ENCODE peak calls at places on chromosomes 16 and 17, in five cellular contexts. X, A, C, Y and V are unnamed samples.

GRCh38 chr17:17495448-17496188 is 577 bp downstream of the RASD1 start:
- DNase-seq in X (no peak), A (peak), C (no peak), Y (peak), V (peak)

GRCh38 chr17:79041723-79042420 is 17.9 kb downstream of the C1QTNF1 start:
- DNase-seq in X (no peak), A (no peak), C (no peak), Y (no peak), V (peak)

GRCh38 chr17:38693700-38694329 is 11.3 kb upstream of the MLLT6 start:
- DNase-seq in X (peak), A (no peak), C (peak), Y (no peak), V (peak)

GRCh38 chr17:8122391-8122922 is 1.4 kb downstream of the HES7 start:
- DNase-seq in X (peak), A (peak), C (peak), Y (no peak), V (peak)

GRCh38 chr17:44707755-44708400 is 587 bp upstream of the DBF4B start:
- DNase-seq in X (no peak), A (no peak), C (no peak), Y (no peak), V (no peak)

GRCh38 chr17:951388-952132 is 28.0 kb downstream of the NXN start:
- DNase-seq in X (peak), A (peak), C (peak), Y (peak), V (peak)

GRCh38 chr17:81200695-81201580 is 21.8 kb downstream of the CEP131 start:
- DNase-seq in X (no peak), A (peak), C (peak), Y (peak), V (peak)

GRCh38 chr17:73591278-73592078 is 52.8 kb downstream of the SDK2 start:
- DNase-seq in X (no peak), A (no peak), C (no peak), Y (no peak), V (no peak)

GRCh38 chr16:3157229-3158013 is 22.6 kb downstream of the ZNF213 start:
- DNase-seq in X (peak), A (peak), C (peak), Y (peak), V (peak)

GRCh38 chr17:82435601-82436583 is 14.7 kb downstream of the CYBC1 start:
- DNase-seq in X (peak), A (no peak), C (no peak), Y (no peak), V (no peak)

GRCh38 chr17:32876414-32877163 is at the start of gene MYO1D:
- DNase-seq in X (peak), A (peak), C (no peak), Y (peak), V (no peak)

GRCh38 chr17:9232591-9233270 is 211.4 kb downstream of the NTN1 start:
- DNase-seq in X (no peak), A (no peak), C (peak), Y (no peak), V (no peak)

GRCh38 chr16:591892-592517 is 2.1 kb downstream of the RAB40C start:
- DNase-seq in X (no peak), A (no peak), C (no peak), Y (no peak), V (no peak)

GRCh38 chr16:590875-591200 is 972 bp downstream of the RAB40C start:
- DNase-seq in X (no peak), A (no peak), C (no peak), Y (no peak), V (no peak)

GRCh38 chr16:593807-594206 is 3.9 kb downstream of the RAB40C start:
- DNase-seq in X (no peak), A (no peak), C (no peak), Y (no peak), V (no peak)

GRCh38 chr16:593406-593805 is 3.5 kb downstream of the RAB40C start:
- DNase-seq in X (no peak), A (no peak), C (no peak), Y (no peak), V (no peak)

GRCh38 chr16:592518-593306 is 2.8 kb downstream of the RAB40C start:
- DNase-seq in X (no peak), A (no peak), C (peak), Y (no peak), V (no peak)
- H2BK120ac ChIP-seq in X (no peak), A (no peak), C (no peak), Y (no peak), V (no peak)

GRCh38 chr16:11102523-11102898 is 153.5 kb downstream of the SOCS1 start:
- DNase-seq in X (no peak), A (no peak), C (no peak), Y (no peak), V (no peak)
- H3K27ac ChIP-seq in X (no peak), A (no peak), C (no peak), Y (no peak), V (peak)

GRCh38 chr16:75265911-75266701 is 14.7 kb upstream of the BCAR1 start:
- DNase-seq in X (peak), A (peak), C (peak), Y (peak), V (peak)

GRCh38 chr16:75264531-75264998 is 13.1 kb upstream of the BCAR1 start:
- DNase-seq in X (no peak), A (no peak), C (peak), Y (no peak), V (peak)

GRCh38 chr16:75264999-75265910 is 13.8 kb upstream of the BCAR1 start:
- DNase-seq in X (no peak), A (no peak), C (peak), Y (no peak), V (no peak)

GRCh38 chr16:75266738-75267630 is 15.6 kb upstream of the BCAR1 start:
- DNase-seq in X (no peak), A (no peak), C (no peak), Y (no peak), V (no peak)

DNA sequence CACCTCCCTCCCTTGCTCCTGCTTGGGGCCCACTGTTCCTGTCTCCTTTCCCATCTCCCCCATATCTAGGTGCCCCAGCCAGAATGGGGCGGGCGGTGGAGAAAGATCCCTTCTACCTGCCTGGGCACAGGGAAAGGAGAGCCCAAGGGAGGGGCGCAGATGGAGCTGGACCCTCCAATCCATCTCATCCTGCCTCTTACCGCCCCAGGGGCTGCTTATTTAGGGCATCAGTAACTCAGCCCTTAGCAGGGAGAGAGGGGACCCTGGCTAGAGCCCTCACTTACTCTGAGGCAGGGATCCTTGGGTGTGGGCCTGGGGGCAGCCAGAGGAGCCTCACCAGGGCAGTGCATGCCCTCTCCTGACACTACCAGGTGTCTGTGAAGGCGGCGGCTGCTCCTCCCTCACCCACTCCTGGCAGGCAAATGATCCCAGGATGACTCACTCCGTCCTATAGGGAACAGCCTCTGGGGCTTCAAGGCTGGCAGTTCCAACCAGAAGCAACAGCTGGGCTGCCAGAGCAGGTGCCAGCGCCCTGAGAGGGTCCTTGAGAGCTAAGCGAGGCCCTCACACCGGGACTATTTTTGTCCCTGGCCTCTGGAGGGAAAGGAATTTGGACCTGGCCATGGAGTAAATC is 16.3 kb upstream of the BCAR1 start:
- DNase-seq in X (no peak), A (peak), C (peak), Y (no peak), V (peak)
- H2BK120ac ChIP-seq in X (no peak), A (no peak), C (no peak), Y (no peak), V (no peak)

DNA sequence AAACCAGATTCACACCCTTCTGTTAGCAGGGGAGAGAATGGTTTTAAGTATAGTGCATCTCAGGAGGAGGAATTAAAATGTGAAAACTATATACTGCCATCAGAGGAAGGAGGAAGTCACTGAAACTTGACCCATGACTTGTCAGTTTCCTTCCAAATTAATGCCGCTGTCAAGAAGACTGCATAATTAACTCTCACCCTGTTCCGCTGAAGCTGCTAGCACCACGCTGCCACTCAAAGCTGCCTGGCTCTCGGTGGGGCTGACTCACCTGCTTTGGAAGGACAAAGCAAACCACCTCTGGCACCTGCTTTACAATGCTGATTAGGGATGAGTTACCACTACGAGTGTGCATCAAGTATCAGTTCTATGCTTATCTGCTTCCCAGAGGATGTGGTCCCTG is 37.8 kb upstream of the ULK2 start:
- DNase-seq in X (no peak), A (no peak), C (no peak), Y (no peak), V (no peak)
- H3K27ac ChIP-seq in X (no peak), A (no peak), C (no peak), Y (no peak), V (peak)

GRCh38 chr17:10993126-10993525 is 155.2 kb upstream of the PIRT start:
- DNase-seq in X (no peak), A (no peak), C (no peak), Y (no peak), V (no peak)
- H2BK120ac ChIP-seq in X (no peak), A (no peak), C (no peak), Y (no peak), V (no peak)

GRCh38 chr16:88883117-88883895 is 16.8 kb upstream of the PABPN1L start:
- DNase-seq in X (no peak), A (no peak), C (no peak), Y (no peak), V (no peak)

GRCh38 chr16:88884569-88885271 is 18.3 kb upstream of the PABPN1L start:
- DNase-seq in X (no peak), A (no peak), C (no peak), Y (no peak), V (no peak)

GRCh38 chr16:88885693-88886253 is 19.3 kb upstream of the PABPN1L start:
- DNase-seq in X (no peak), A (no peak), C (no peak), Y (no peak), V (no peak)

GRCh38 chr16:88882358-88883030 is 16.0 kb upstream of the PABPN1L start:
- DNase-seq in X (no peak), A (no peak), C (no peak), Y (no peak), V (no peak)

DNA sequence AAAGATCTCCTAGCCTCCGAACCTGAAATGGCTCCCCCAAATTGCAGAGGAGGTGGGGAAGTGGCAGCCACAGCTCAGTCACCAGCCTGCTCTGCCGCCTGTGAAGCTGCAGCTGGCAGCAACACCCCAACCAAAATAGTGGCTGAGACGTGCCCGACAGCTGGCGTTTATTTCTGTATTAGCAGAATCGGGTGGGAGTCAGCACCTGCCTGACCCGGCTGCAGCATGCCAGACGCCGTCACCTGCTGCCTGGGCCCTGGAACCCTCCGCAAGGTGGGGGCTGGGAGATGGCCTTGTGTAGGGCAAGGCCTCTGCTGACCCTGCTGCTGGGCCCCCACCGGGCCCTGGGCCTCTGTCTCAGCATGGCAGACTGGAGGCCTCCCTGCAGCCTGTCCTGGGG is 17.5 kb upstream of the PABPN1L start:
- DNase-seq in X (no peak), A (no peak), C (no peak), Y (no peak), V (no peak)
- H3K27ac ChIP-seq in X (no peak), A (no peak), C (no peak), Y (no peak), V (no peak)

GRCh38 chr17:12625092-12625491 is 40.6 kb upstream of the MYOCD start:
- DNase-seq in X (peak), A (no peak), C (no peak), Y (no peak), V (no peak)
- H2BK120ac ChIP-seq in X (no peak), A (no peak), C (no peak), Y (no peak), V (peak)

DNA sequence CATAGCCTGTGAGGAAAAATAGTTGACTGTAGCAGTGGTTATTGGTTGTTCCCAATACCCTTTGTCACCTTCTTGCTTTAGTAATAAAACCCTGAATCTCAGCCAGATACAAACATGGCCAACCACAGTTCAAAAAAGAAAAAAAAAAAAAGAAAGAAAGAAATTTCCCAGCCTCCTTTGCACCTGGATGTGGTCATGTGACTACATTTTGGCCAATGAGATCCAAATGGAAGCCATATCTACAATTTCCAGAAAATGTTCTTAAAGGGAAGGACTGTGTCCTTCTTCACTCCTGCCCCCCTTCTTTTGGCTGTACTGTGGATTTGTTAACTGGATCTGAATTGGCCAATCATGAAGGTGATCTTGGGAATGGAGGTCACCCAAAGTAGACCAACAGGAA is 141.9 kb downstream of the SOX9 start:
- DNase-seq in X (no peak), A (no peak), C (no peak), Y (no peak), V (no peak)
- H3K27ac ChIP-seq in X (no peak), A (no peak), C (no peak), Y (no peak), V (no peak)

GRCh38 chr16:11668590-11669379 is 530 bp downstream of the SNN start:
- DNase-seq in X (no peak), A (no peak), C (no peak), Y (peak), V (no peak)
- H2BK120ac ChIP-seq in X (peak), A (no peak), C (peak), Y (peak), V (no peak)